ENCODE peak calls at places on chromosomes 11 and 22, in four cellular contexts. One of them, this sample, is unnamed.

GRCh38 chr22:33922268-33922667 is 2.0 kb upstream of the LARGE1 start:
- DNase-seq in posterior cingulate gyrus: peak; percentile 81
- DNase-seq in T-helper 1 cell: no peak
- DNase-seq in fibroblast of lung: peak; percentile 32
- DNase-seq in this sample: peak; percentile 20

GRCh38 chr11:64250875-64251721 is at the start of gene PLCB3:
- DNase-seq in posterior cingulate gyrus: peak; percentile 78
- DNase-seq in fibroblast of lung: peak; percentile 38
- DNase-seq in T-helper 1 cell: peak; percentile 41
- DNase-seq in this sample: peak; percentile 51

GRCh38 chr11:65403607-65404121 is 17.2 kb downstream of the FRMD8 start:
- DNase-seq in fibroblast of lung: no peak
- DNase-seq in T-helper 1 cell: no peak
- DNase-seq in posterior cingulate gyrus: no peak
- DNase-seq in this sample: peak; percentile 93

GRCh38 chr11:84747871-84748270 is 879.3 kb downstream of the DLG2 start:
- DNase-seq in T-helper 1 cell: no peak
- DNase-seq in fibroblast of lung: no peak
- DNase-seq in posterior cingulate gyrus: no peak
- DNase-seq in this sample: peak; percentile 89

GRCh38 chr11:78228467-78228866 is 39.7 kb downstream of the USP35 start:
- DNase-seq in posterior cingulate gyrus: no peak
- DNase-seq in fibroblast of lung: peak; percentile 65
- DNase-seq in T-helper 1 cell: no peak
- DNase-seq in this sample: peak; percentile 87

GRCh38 chr11:47399860-47400812 is 8.3 kb upstream of the SLC39A13 start:
- DNase-seq in posterior cingulate gyrus: peak; percentile 35
- DNase-seq in fibroblast of lung: no peak
- DNase-seq in T-helper 1 cell: peak; percentile 27
- DNase-seq in this sample: peak; percentile 84

GRCh38 chr11:110582728-110583432 is 129.4 kb downstream of the ARHGAP20 start:
- DNase-seq in T-helper 1 cell: no peak
- DNase-seq in fibroblast of lung: no peak
- DNase-seq in posterior cingulate gyrus: no peak
- DNase-seq in this sample: no peak

GRCh38 chr11:132424433-132424832 is 1054.0 kb downstream of the NTM start:
- DNase-seq in T-helper 1 cell: no peak
- DNase-seq in fibroblast of lung: no peak
- DNase-seq in posterior cingulate gyrus: no peak
- DNase-seq in this sample: no peak

GRCh38 chr11:117646419-117646818 is 150.6 kb downstream of the DSCAML1 start:
- DNase-seq in T-helper 1 cell: no peak
- DNase-seq in fibroblast of lung: no peak
- DNase-seq in posterior cingulate gyrus: no peak
- DNase-seq in this sample: no peak

GRCh38 chr11:61509058-61510029 is 795 bp downstream of the LRRC10B start:
- DNase-seq in fibroblast of lung: peak; percentile 76
- DNase-seq in T-helper 1 cell: no peak
- DNase-seq in posterior cingulate gyrus: peak; percentile 91
- DNase-seq in this sample: peak; percentile 87

GRCh38 chr11:35082322-35083180 is 56.4 kb upstream of the CD44 start:
- DNase-seq in T-helper 1 cell: peak; percentile 58
- DNase-seq in posterior cingulate gyrus: peak; percentile 70
- DNase-seq in fibroblast of lung: peak; percentile 60
- DNase-seq in this sample: peak; percentile 95

GRCh38 chr22:20819471-20819870 is 39.1 kb downstream of the PI4KA start:
- DNase-seq in T-helper 1 cell: no peak
- DNase-seq in fibroblast of lung: no peak
- DNase-seq in posterior cingulate gyrus: no peak
- DNase-seq in this sample: no peak

GRCh38 chr11:65653229-65654225 is 9.2 kb downstream of the RELA start:
- DNase-seq in T-helper 1 cell: no peak
- DNase-seq in posterior cingulate gyrus: no peak
- DNase-seq in fibroblast of lung: no peak
- DNase-seq in this sample: no peak

GRCh38 chr11:115256326-115257197 is 247.7 kb downstream of the CADM1 start:
- DNase-seq in T-helper 1 cell: no peak
- DNase-seq in posterior cingulate gyrus: no peak
- DNase-seq in fibroblast of lung: no peak
- DNase-seq in this sample: no peak

GRCh38 chr22:47602732-47603131 is 840.3 kb downstream of the TBC1D22A start:
- DNase-seq in T-helper 1 cell: no peak
- DNase-seq in fibroblast of lung: no peak
- DNase-seq in posterior cingulate gyrus: no peak
- DNase-seq in this sample: no peak

GRCh38 chr11:27699926-27700350 is 317 bp downstream of the BDNF start:
- DNase-seq in fibroblast of lung: no peak
- DNase-seq in T-helper 1 cell: no peak
- DNase-seq in posterior cingulate gyrus: no peak
- DNase-seq in this sample: no peak

GRCh38 chr11:129278586-129279319 is 86.6 kb upstream of the ARHGAP32 start:
- DNase-seq in T-helper 1 cell: no peak
- DNase-seq in fibroblast of lung: no peak
- DNase-seq in posterior cingulate gyrus: peak; percentile 76
- DNase-seq in this sample: no peak

GRCh38 chr11:27718853-27719574 is 18.8 kb upstream of the BDNF start:
- DNase-seq in fibroblast of lung: peak; percentile 51
- DNase-seq in T-helper 1 cell: no peak
- DNase-seq in posterior cingulate gyrus: peak; percentile 76
- DNase-seq in this sample: no peak

GRCh38 chr11:57324154-57324885 is 432 bp downstream of the TNKS1BP1 start:
- DNase-seq in posterior cingulate gyrus: peak; percentile 71
- DNase-seq in T-helper 1 cell: no peak
- DNase-seq in fibroblast of lung: peak; percentile 68
- DNase-seq in this sample: no peak

GRCh38 chr22:27494821-27495220 is 306.7 kb downstream of the MN1 start:
- DNase-seq in T-helper 1 cell: no peak
- DNase-seq in fibroblast of lung: no peak
- DNase-seq in posterior cingulate gyrus: no peak
- DNase-seq in this sample: no peak

GRCh38 chr11:31818874-31819331 is 7.8 kb upstream of the PAX6 start:
- DNase-seq in fibroblast of lung: no peak
- DNase-seq in posterior cingulate gyrus: no peak
- DNase-seq in T-helper 1 cell: no peak
- DNase-seq in this sample: no peak

GRCh38 chr11:75831915-75832502 is 17.0 kb downstream of the UVRAG start:
- DNase-seq in fibroblast of lung: no peak
- DNase-seq in T-helper 1 cell: no peak
- DNase-seq in posterior cingulate gyrus: no peak
- DNase-seq in this sample: no peak

GRCh38 chr22:36936362-36937116 is 23.1 kb downstream of the CSF2RB start:
- DNase-seq in T-helper 1 cell: no peak
- DNase-seq in posterior cingulate gyrus: no peak
- DNase-seq in fibroblast of lung: no peak
- DNase-seq in this sample: peak; percentile 12

GRCh38 chr22:49937758-49938564 is 19.5 kb downstream of the CRELD2 start:
- DNase-seq in fibroblast of lung: no peak
- DNase-seq in T-helper 1 cell: no peak
- DNase-seq in posterior cingulate gyrus: peak; percentile 89
- DNase-seq in this sample: no peak

GRCh38 chr11:20157768-20158167 is 2.5 kb downstream of the DBX1 start:
- DNase-seq in fibroblast of lung: no peak
- DNase-seq in posterior cingulate gyrus: no peak
- DNase-seq in T-helper 1 cell: no peak
- DNase-seq in this sample: no peak

This sample was measured in KBM-7.